ENCODE peak calls at places on chromosomes 1 and 21, in seven cellular contexts. One of them, this sample, is unnamed.

GRCh38 chr1:172024516-172024915 is 183.2 kb downstream of the DNM3 start:
- DNase-seq in neural progenitor cell: no peak
- DNase-seq in DND-41: no peak
- DNase-seq in IMR-90: no peak
- DNase-seq in MM.1S: no peak
- DNase-seq in fibroblast of lung: no peak
- DNase-seq in GM23248: no peak
- DNase-seq in this sample: no peak

GRCh38 chr1:55696181-55696580 is 481.0 kb upstream of the USP24 start:
- DNase-seq in IMR-90: peak
- DNase-seq in MM.1S: no peak
- DNase-seq in neural progenitor cell: no peak
- DNase-seq in GM23248: peak
- DNase-seq in DND-41: no peak
- DNase-seq in fibroblast of lung: peak
- DNase-seq in this sample: no peak

GRCh38 chr1:111127923-111128643 is 11.8 kb downstream of the DRAM2 start:
- DNase-seq in DND-41: no peak
- DNase-seq in MM.1S: no peak
- DNase-seq in IMR-90: no peak
- DNase-seq in GM23248: no peak
- DNase-seq in neural progenitor cell: no peak
- DNase-seq in fibroblast of lung: no peak
- DNase-seq in this sample: peak

GRCh38 chr1:170959385-170959784 is 24.1 kb downstream of the MROH9 start:
- DNase-seq in GM23248: peak
- DNase-seq in IMR-90: peak
- DNase-seq in fibroblast of lung: peak
- DNase-seq in DND-41: no peak
- DNase-seq in MM.1S: no peak
- DNase-seq in neural progenitor cell: no peak
- DNase-seq in this sample: no peak

GRCh38 chr1:3611170-3612019 is at the start of gene MEGF6:
- DNase-seq in MM.1S: no peak
- DNase-seq in DND-41: peak
- DNase-seq in fibroblast of lung: peak
- DNase-seq in IMR-90: peak
- DNase-seq in neural progenitor cell: peak
- DNase-seq in GM23248: peak
- DNase-seq in this sample: no peak

GRCh38 chr1:34787461-34788420 is 5.1 kb upstream of the GJA4 start:
- DNase-seq in MM.1S: peak
- DNase-seq in GM23248: peak
- DNase-seq in neural progenitor cell: peak
- DNase-seq in IMR-90: peak
- DNase-seq in fibroblast of lung: peak
- DNase-seq in DND-41: peak
- DNase-seq in this sample: peak

GRCh38 chr1:99266731-99267130 is 2.4 kb downstream of the PLPPR4 start:
- DNase-seq in IMR-90: peak
- DNase-seq in MM.1S: no peak
- DNase-seq in fibroblast of lung: peak
- DNase-seq in GM23248: peak
- DNase-seq in neural progenitor cell: no peak
- DNase-seq in DND-41: no peak
- DNase-seq in this sample: no peak

GRCh38 chr1:92217721-92218120 is at the start of gene C1orf146:
- DNase-seq in fibroblast of lung: no peak
- DNase-seq in MM.1S: no peak
- DNase-seq in IMR-90: no peak
- DNase-seq in neural progenitor cell: no peak
- DNase-seq in GM23248: no peak
- DNase-seq in DND-41: no peak
- DNase-seq in this sample: no peak

GRCh38 chr1:165898837-165899236 is 71.4 kb downstream of the UCK2 start:
- DNase-seq in MM.1S: no peak
- DNase-seq in IMR-90: peak
- DNase-seq in neural progenitor cell: no peak
- DNase-seq in DND-41: no peak
- DNase-seq in GM23248: peak
- DNase-seq in fibroblast of lung: peak
- DNase-seq in this sample: no peak

GRCh38 chr1:56589369-56589768 is 10.0 kb upstream of the PLPP3 start:
- DNase-seq in IMR-90: no peak
- DNase-seq in fibroblast of lung: no peak
- DNase-seq in DND-41: no peak
- DNase-seq in neural progenitor cell: no peak
- DNase-seq in GM23248: no peak
- DNase-seq in MM.1S: no peak
- DNase-seq in this sample: no peak

GRCh38 chr1:208048904-208049303 is 138.0 kb upstream of the CD34 start:
- DNase-seq in neural progenitor cell: no peak
- DNase-seq in fibroblast of lung: no peak
- DNase-seq in DND-41: no peak
- DNase-seq in IMR-90: no peak
- DNase-seq in GM23248: no peak
- DNase-seq in MM.1S: no peak
- DNase-seq in this sample: no peak

GRCh38 chr1:164886101-164886500 is 327.1 kb downstream of the PBX1 start:
- DNase-seq in GM23248: no peak
- DNase-seq in IMR-90: no peak
- DNase-seq in neural progenitor cell: no peak
- DNase-seq in MM.1S: no peak
- DNase-seq in fibroblast of lung: no peak
- DNase-seq in DND-41: no peak
- DNase-seq in this sample: no peak

GRCh38 chr1:41314781-41315481 is 46.3 kb upstream of the FOXO6 start:
- DNase-seq in neural progenitor cell: peak
- DNase-seq in GM23248: peak
- DNase-seq in MM.1S: no peak
- DNase-seq in IMR-90: peak
- DNase-seq in DND-41: no peak
- DNase-seq in fibroblast of lung: peak
- DNase-seq in this sample: no peak

GRCh38 chr1:2234762-2235113 is 6.6 kb downstream of the SKI start:
- DNase-seq in DND-41: no peak
- DNase-seq in MM.1S: no peak
- DNase-seq in IMR-90: no peak
- DNase-seq in neural progenitor cell: no peak
- DNase-seq in GM23248: no peak
- DNase-seq in fibroblast of lung: no peak
- DNase-seq in this sample: no peak

GRCh38 chr1:212098771-212099170 is 63.2 kb downstream of the DTL start:
- DNase-seq in neural progenitor cell: no peak
- DNase-seq in fibroblast of lung: no peak
- DNase-seq in GM23248: no peak
- DNase-seq in MM.1S: no peak
- DNase-seq in IMR-90: no peak
- DNase-seq in DND-41: no peak
- DNase-seq in this sample: no peak

GRCh38 chr1:185670187-185670627 is 64.0 kb upstream of the HMCN1 start:
- DNase-seq in DND-41: peak
- DNase-seq in IMR-90: peak
- DNase-seq in MM.1S: peak
- DNase-seq in fibroblast of lung: peak
- DNase-seq in neural progenitor cell: peak
- DNase-seq in GM23248: peak
- DNase-seq in this sample: peak

GRCh38 chr1:188888387-188888786 is 1589.3 kb downstream of the BRINP3 start:
- DNase-seq in GM23248: no peak
- DNase-seq in IMR-90: peak
- DNase-seq in DND-41: no peak
- DNase-seq in fibroblast of lung: peak
- DNase-seq in MM.1S: no peak
- DNase-seq in neural progenitor cell: no peak
- DNase-seq in this sample: no peak

GRCh38 chr21:42247716-42248115 is 28.8 kb downstream of the ABCG1 start:
- DNase-seq in DND-41: no peak
- DNase-seq in MM.1S: no peak
- DNase-seq in GM23248: no peak
- DNase-seq in IMR-90: no peak
- DNase-seq in neural progenitor cell: no peak
- DNase-seq in fibroblast of lung: no peak
- DNase-seq in this sample: no peak

GRCh38 chr1:150161747-150162581 is 12.2 kb downstream of the PLEKHO1 start:
- DNase-seq in fibroblast of lung: peak
- DNase-seq in MM.1S: peak
- DNase-seq in IMR-90: peak
- DNase-seq in neural progenitor cell: peak
- DNase-seq in GM23248: peak
- DNase-seq in DND-41: peak
- DNase-seq in this sample: peak

GRCh38 chr1:153805042-153805745 is 30.0 kb downstream of the SLC27A3 start:
- DNase-seq in neural progenitor cell: no peak
- DNase-seq in MM.1S: peak
- DNase-seq in DND-41: no peak
- DNase-seq in fibroblast of lung: peak
- DNase-seq in GM23248: peak
- DNase-seq in IMR-90: peak
- DNase-seq in this sample: peak

GRCh38 chr1:166925791-166926483 is 49.4 kb downstream of the ILDR2 start:
- DNase-seq in DND-41: no peak
- DNase-seq in IMR-90: peak
- DNase-seq in MM.1S: no peak
- DNase-seq in fibroblast of lung: peak
- DNase-seq in GM23248: peak
- DNase-seq in neural progenitor cell: peak
- DNase-seq in this sample: no peak

GRCh38 chr21:37232274-37233018 is 34.7 kb downstream of the VPS26C start:
- DNase-seq in IMR-90: no peak
- DNase-seq in fibroblast of lung: no peak
- DNase-seq in DND-41: no peak
- DNase-seq in neural progenitor cell: no peak
- DNase-seq in GM23248: no peak
- DNase-seq in MM.1S: peak
- DNase-seq in this sample: no peak

GRCh38 chr1:201399018-201399351 is at the start of gene LAD1:
- DNase-seq in GM23248: no peak
- DNase-seq in IMR-90: no peak
- DNase-seq in fibroblast of lung: no peak
- DNase-seq in neural progenitor cell: no peak
- DNase-seq in MM.1S: no peak
- DNase-seq in DND-41: no peak
- DNase-seq in this sample: no peak

GRCh38 chr1:53535846-53536245 is 76.6 kb downstream of the DMRTB1 start:
- DNase-seq in GM23248: peak
- DNase-seq in MM.1S: no peak
- DNase-seq in fibroblast of lung: peak
- DNase-seq in IMR-90: peak
- DNase-seq in neural progenitor cell: no peak
- DNase-seq in DND-41: no peak
- DNase-seq in this sample: no peak

GRCh38 chr1:155652951-155653350 is 35.6 kb downstream of the YY1AP1 start:
- DNase-seq in fibroblast of lung: no peak
- DNase-seq in IMR-90: no peak
- DNase-seq in neural progenitor cell: no peak
- DNase-seq in DND-41: no peak
- DNase-seq in GM23248: no peak
- DNase-seq in MM.1S: no peak
- DNase-seq in this sample: no peak

GRCh38 chr1:87560137-87560536 is 231.5 kb downstream of the LMO4 start:
- DNase-seq in MM.1S: no peak
- DNase-seq in neural progenitor cell: no peak
- DNase-seq in fibroblast of lung: no peak
- DNase-seq in IMR-90: no peak
- DNase-seq in GM23248: no peak
- DNase-seq in DND-41: no peak
- DNase-seq in this sample: no peak

DNA sequence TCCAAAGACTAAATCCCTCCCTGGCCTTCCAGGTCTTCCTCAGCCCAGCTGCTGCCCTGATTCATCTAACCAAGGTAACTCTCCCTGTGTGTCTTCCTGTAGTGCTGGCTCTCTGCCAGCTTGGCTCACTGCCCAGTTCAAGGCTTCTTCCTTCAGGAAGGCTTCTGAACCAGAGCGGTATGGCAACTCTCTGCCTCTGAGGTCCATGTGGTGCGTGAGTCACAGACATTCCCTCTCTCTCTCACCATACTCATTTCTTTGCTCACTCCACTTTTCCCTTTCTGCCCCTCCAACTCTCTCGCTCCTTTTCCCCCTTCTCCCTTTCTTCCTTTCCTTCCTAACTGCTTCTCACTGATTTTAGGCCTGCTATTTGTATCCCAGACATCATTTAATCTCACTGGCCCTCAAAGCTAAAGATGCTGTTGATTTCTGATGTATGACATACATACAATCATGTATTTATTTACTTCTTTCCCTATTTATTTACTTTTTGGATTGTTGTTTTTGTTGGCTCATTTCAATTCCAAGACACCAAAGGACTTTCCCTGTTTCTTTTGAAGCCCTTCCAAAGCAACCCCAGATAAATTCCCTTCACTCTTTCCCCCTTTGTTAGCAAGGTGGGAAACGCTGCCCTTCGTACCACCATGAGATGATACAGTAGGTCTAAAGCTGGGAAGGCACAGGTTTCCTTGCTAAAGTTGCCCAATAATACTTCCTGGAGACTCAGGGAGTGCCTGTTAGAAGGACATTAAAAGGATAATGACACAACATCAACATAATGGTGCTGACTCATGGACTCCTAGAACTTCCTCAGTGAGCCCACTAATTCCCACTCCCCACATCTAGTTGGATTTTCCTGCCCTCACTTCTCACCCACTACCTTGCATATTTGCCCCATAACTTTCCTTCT is 17.8 kb downstream of the CFAP45 start:
- DNase-seq in DND-41: peak
- DNase-seq in MM.1S: peak
- DNase-seq in neural progenitor cell: no peak
- DNase-seq in IMR-90: peak
- DNase-seq in fibroblast of lung: peak
- DNase-seq in GM23248: peak
- DNase-seq in this sample: no peak
- H2AFZ ChIP-seq in DND-41: no peak
- H2AFZ ChIP-seq in MM.1S: no peak
- H2AFZ ChIP-seq in neural progenitor cell: no peak
- H2AFZ ChIP-seq in IMR-90: peak
- H2AFZ ChIP-seq in fibroblast of lung: no peak
- H2AFZ ChIP-seq in GM23248: no peak
- H2AFZ ChIP-seq in this sample: no peak

GRCh38 chr21:38995071-38995669 is 188.1 kb downstream of the PSMG1 start:
- DNase-seq in MM.1S: no peak
- DNase-seq in neural progenitor cell: no peak
- DNase-seq in fibroblast of lung: no peak
- DNase-seq in GM23248: no peak
- DNase-seq in IMR-90: no peak
- DNase-seq in DND-41: no peak
- DNase-seq in this sample: no peak
- H3K9ac ChIP-seq in MM.1S: no peak
- H3K9ac ChIP-seq in neural progenitor cell: no peak
- H3K9ac ChIP-seq in fibroblast of lung: no peak
- H3K9ac ChIP-seq in GM23248: no peak
- H3K9ac ChIP-seq in IMR-90: no peak
- H3K9ac ChIP-seq in DND-41: no peak
- H3K9ac ChIP-seq in this sample: no peak

GRCh38 chr1:9417695-9418094 is 121.6 kb upstream of the SLC25A33 start:
- DNase-seq in DND-41: peak
- DNase-seq in fibroblast of lung: no peak
- DNase-seq in MM.1S: no peak
- DNase-seq in neural progenitor cell: no peak
- DNase-seq in IMR-90: no peak
- DNase-seq in GM23248: no peak
- DNase-seq in this sample: no peak
- H3K4me2 ChIP-seq in DND-41: peak
- H3K4me2 ChIP-seq in fibroblast of lung: no peak
- H3K4me2 ChIP-seq in MM.1S: no peak
- H3K4me2 ChIP-seq in neural progenitor cell: no peak
- H3K4me2 ChIP-seq in IMR-90: no peak
- H3K4me2 ChIP-seq in GM23248: no peak
- H3K4me2 ChIP-seq in this sample: no peak

GRCh38 chr1:95369985-95370670 is 136.1 kb downstream of the RWDD3 start:
- DNase-seq in IMR-90: no peak
- DNase-seq in DND-41: no peak
- DNase-seq in MM.1S: no peak
- DNase-seq in fibroblast of lung: no peak
- DNase-seq in GM23248: no peak
- DNase-seq in neural progenitor cell: no peak
- DNase-seq in this sample: no peak
- H2AFZ ChIP-seq in IMR-90: no peak
- H2AFZ ChIP-seq in DND-41: no peak
- H2AFZ ChIP-seq in MM.1S: no peak
- H2AFZ ChIP-seq in fibroblast of lung: no peak
- H2AFZ ChIP-seq in GM23248: no peak
- H2AFZ ChIP-seq in neural progenitor cell: no peak
- H2AFZ ChIP-seq in this sample: no peak